ENCODE peak calls at places on chromosomes 13 and 19, in five cellular contexts. G is lower lobe of right lung, E is cardiac fibroblast, A is tibial artery, S is dorsolateral prefrontal cortex. U is an unnamed sample.
A peak's percentile ranks its signal among the peaks of the same experiment; 100 is the strongest.

GRCh38 chr19:39845621-39846175 is 481 bp downstream of the FBL start:
- DNase-seq in G (no peak), A (no peak), S (no peak), E (peak; percentile 32), U (no peak)

GRCh38 chr13:36421447-36421846 is 10.8 kb upstream of the CCNA1 start:
- DNase-seq in S (no peak), E (no peak), A (no peak), G (no peak), U (peak; percentile 93)

GRCh38 chr19:45528149-45528743 is 21.0 kb downstream of the VASP start:
- DNase-seq in E (peak; percentile 25), G (no peak), S (no peak), A (no peak), U (peak; percentile 75)

GRCh38 chr19:10290439-10290875 is 705 bp downstream of the ICAM5 start:
- DNase-seq in A (no peak), E (no peak), S (no peak), G (no peak), U (no peak)

GRCh38 chr19:35963514-35963913 is 27.3 kb downstream of the LRFN3 start:
- DNase-seq in S (no peak), G (no peak), A (no peak), E (peak; percentile 64), U (peak; percentile 64)

GRCh38 chr13:24389506-24389905 is 80.1 kb downstream of the C1QTNF9 start:
- DNase-seq in E (no peak), S (no peak), G (no peak), A (no peak), U (no peak)

GRCh38 chr19:16527971-16528521 is 14.2 kb downstream of the CHERP start:
- DNase-seq in G (no peak), E (peak; percentile 16), S (no peak), A (no peak), U (peak; percentile 32)

GRCh38 chr13:71704650-71705049 is 162.4 kb downstream of the DACH1 start:
- DNase-seq in A (no peak), E (no peak), S (no peak), G (no peak), U (no peak)

GRCh38 chr19:18780631-18781030 is 10.5 kb downstream of the COMP start:
- DNase-seq in G (no peak), E (no peak), S (no peak), A (no peak), U (no peak)

GRCh38 chr13:111940892-111941291 is 126.1 kb upstream of the SOX1 start:
- DNase-seq in A (no peak), S (no peak), G (no peak), E (no peak), U (no peak)

GRCh38 chr19:13794752-13795589 is at the start of gene ZSWIM4:
- DNase-seq in G (peak; percentile 100), A (peak; percentile 99), S (peak; percentile 99), E (peak; percentile 100), U (peak; percentile 99)

GRCh38 chr19:19514215-19514633 is 1.1 kb downstream of the TSSK6 start:
- DNase-seq in A (no peak), S (peak; percentile 62), E (peak; percentile 79), G (no peak), U (peak; percentile 66)

GRCh38 chr19:8618751-8619150 is 8.2 kb upstream of the ADAMTS10 start:
- DNase-seq in E (no peak), A (no peak), S (no peak), G (no peak), U (no peak)

GRCh38 chr19:28987177-28987576 is 225.8 kb downstream of the UQCRFS1 start:
- DNase-seq in A (no peak), E (no peak), G (no peak), S (no peak), U (no peak)

GRCh38 chr19:8459095-8459494 is 14.3 kb downstream of the HNRNPM start:
- DNase-seq in S (no peak), G (no peak), A (no peak), E (no peak), U (no peak)

GRCh38 chr19:34432797-34433196 is 4.6 kb downstream of the UBA2 start:
- DNase-seq in G (no peak), S (no peak), E (peak; percentile 57), A (peak; percentile 76), U (peak; percentile 71)

GRCh38 chr19:31448221-31448657 is 99.0 kb upstream of the TSHZ3 start:
- DNase-seq in E (peak; percentile 91), G (peak; percentile 53), A (peak; percentile 21), S (no peak), U (peak; percentile 91)

GRCh38 chr19:34808566-34808965 is 35.6 kb upstream of the ZNF599 start:
- DNase-seq in A (no peak), S (no peak), E (peak; percentile 40), G (no peak), U (peak; percentile 70)

GRCh38 chr13:112448621-112449544 is 72.7 kb downstream of the SPACA7 start:
- DNase-seq in A (peak; percentile 12), E (no peak), G (no peak), S (no peak), U (no peak)

GRCh38 chr19:30362156-30362754 is 9.9 kb upstream of the ZNF536 start:
- DNase-seq in A (no peak), E (no peak), S (no peak), G (no peak), U (no peak)

GRCh38 chr19:2636897-2637683 is 65.4 kb downstream of the GNG7 start:
- DNase-seq in G (peak; percentile 83), S (peak; percentile 79), A (no peak), E (peak; percentile 60), U (peak; percentile 40)

GRCh38 chr13:37539176-37539575 is 59.4 kb downstream of the POSTN start:
- DNase-seq in A (no peak), S (no peak), G (no peak), E (no peak), U (peak; percentile 50)

GRCh38 chr19:45051929-45052579 is 13.2 kb downstream of the CLASRP start:
- DNase-seq in A (no peak), G (no peak), S (no peak), E (no peak), U (no peak)

GRCh38 chr19:38932425-38933179 is 1.9 kb downstream of the MRPS12 start:
- DNase-seq in E (peak; percentile 64), A (no peak), G (no peak), S (no peak), U (peak; percentile 57)

DNA sequence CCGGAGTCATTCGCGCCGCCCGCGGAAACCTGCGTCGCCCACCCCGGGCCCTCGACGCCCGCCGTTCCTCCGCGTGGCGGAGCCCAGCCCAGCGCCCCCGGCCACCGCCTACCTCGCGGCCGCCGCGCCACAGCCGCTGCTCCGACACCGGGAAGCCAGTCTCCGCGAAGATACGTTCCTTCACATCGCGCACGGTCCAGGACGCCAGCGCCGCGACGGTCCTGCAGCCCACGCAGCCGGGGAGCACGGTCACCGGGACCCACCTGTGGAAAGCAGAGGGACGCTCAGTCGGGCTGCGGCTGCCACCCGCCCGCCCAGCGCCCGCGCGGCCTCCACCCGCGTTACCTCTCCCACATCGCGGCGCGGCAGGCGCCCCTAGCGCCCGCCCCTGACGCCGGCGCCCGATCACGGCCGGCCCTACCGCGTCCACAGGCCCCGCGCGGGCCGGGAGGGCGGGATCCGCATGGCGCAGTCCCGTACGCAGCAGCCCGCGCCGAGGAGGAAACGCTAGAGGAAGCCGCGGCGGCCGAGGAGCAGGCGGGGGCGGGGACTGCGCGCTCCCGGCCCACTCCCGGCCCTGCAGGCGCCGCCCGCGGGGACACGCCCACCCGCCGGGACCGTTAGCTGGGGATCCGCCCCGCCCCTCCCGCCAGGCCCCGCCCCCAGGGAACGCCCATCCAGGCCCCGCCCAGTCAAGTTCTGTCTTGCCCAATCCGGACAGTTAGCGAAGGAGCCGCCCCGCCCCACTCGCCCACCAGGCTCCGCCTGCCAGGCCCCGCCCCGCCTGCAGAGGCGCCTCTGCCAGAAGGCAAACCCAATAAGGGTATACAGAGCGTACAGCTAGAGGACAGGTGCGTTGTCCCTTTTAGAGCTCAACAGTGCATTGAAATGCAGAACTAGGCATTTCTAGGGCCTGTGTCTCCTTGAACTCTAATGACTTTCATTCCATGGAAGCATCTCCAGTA is 58.2 kb downstream of the SACS start:
- DNase-seq in G (peak; percentile 96), S (peak; percentile 99), A (peak; percentile 94), E (peak; percentile 98), U (peak; percentile 90)
- TF ChIP-seq CTCF in G (peak; percentile 42), S (no peak), A (peak; percentile 23), E (no peak), U (no peak)

GRCh38 chr19:51689751-51690358 is 3.3 kb upstream of the SPACA6 start:
- DNase-seq in A (no peak), S (peak; percentile 65), E (peak; percentile 68), G (peak; percentile 55), U (no peak)

GRCh38 chr19:51687791-51688664 is 5.1 kb upstream of the SPACA6 start:
- DNase-seq in E (peak; percentile 79), A (peak; percentile 68), S (peak; percentile 73), G (peak; percentile 59), U (peak; percentile 74)

GRCh38 chr19:51691122-51692064 is 1.7 kb upstream of the SPACA6 start:
- DNase-seq in S (no peak), G (no peak), E (peak; percentile 80), A (no peak), U (peak; percentile 52)

GRCh38 chr19:51690359-51691121 is 2.6 kb upstream of the SPACA6 start:
- DNase-seq in S (no peak), E (peak; percentile 91), G (peak; percentile 63), A (no peak), U (peak; percentile 60)

GRCh38 chr19:51688665-51689571 is 4.2 kb upstream of the SPACA6 start:
- DNase-seq in E (peak; percentile 99), G (peak; percentile 88), S (peak; percentile 94), A (peak; percentile 90), U (peak; percentile 92)
- H3K4me3 ChIP-seq in E (peak overlapping the region; percentile 87), G (peak overlapping the region; percentile 87), S (peak overlapping the region; percentile 80), A (peak overlapping the region; percentile 97), U (peak overlapping the region; percentile 86)

GRCh38 chr13:79387853-79388252 is 18.2 kb downstream of the RBM26 start:
- DNase-seq in E (no peak), S (no peak), A (no peak), G (no peak), U (no peak)

GRCh38 chr13:79392882-79393563 is 13.0 kb downstream of the RBM26 start:
- DNase-seq in A (no peak), G (no peak), S (no peak), E (no peak), U (peak; percentile 75)

GRCh38 chr13:79386125-79386822 is 19.8 kb downstream of the RBM26 start:
- DNase-seq in S (no peak), E (no peak), A (no peak), G (no peak), U (no peak)

GRCh38 chr13:79385694-79386093 is 20.4 kb downstream of the RBM26 start:
- DNase-seq in S (no peak), G (no peak), A (no peak), E (no peak), U (peak; percentile 38)

GRCh38 chr13:79389031-79389430 is 17.0 kb downstream of the RBM26 start:
- DNase-seq in G (no peak), S (no peak), E (no peak), A (no peak), U (no peak)
- TF ChIP-seq CTCF in G (no peak), S (no peak), E (no peak), A (no peak), U (no peak)

DNA sequence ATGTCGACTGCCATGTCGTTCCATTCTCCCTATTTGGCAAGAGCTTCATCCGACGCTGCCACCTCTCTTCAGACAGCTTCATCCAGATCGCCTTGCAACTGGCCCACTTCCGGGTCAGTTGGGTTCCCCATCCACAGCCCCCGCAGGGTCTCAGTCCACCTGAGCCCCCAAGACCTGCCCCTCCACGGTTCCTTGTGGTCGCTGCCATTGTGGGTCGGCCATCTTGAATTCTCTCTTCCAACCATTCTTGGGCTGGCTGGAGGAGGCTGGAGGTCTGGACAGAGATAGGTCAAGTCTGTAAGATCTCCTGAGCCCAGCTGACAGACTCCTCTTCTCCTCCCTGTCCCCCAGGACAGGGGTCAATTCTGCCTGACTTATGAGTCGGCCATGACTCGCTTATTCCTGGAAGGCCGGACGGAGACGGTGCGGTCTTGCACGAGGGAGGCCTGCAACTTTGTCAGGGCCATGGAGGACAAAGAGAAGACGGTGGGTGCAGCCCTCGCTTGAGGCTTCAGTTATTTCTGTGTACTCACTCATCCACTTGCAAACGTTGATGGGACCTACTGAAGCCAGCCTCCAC is 19.5 kb downstream of the CPT1C start:
- DNase-seq in E (peak; percentile 42), G (no peak), A (no peak), S (no peak), U (peak; percentile 92)
- H3K4me3 ChIP-seq in E (no peak overlapping the region), G (no peak overlapping the region), A (no peak overlapping the region), S (no peak overlapping the region), U (no peak overlapping the region)

U was measured in fibroblast of mammary gland.